ENCODE peak calls at places on chromosomes 13 and 19, in nine cellular contexts. S, P, N, Q, L, G, D, J and C are unnamed samples.

GRCh38 chr19:38079926-38080380 is 144.1 kb downstream of the DPF1 start:
- DNase-seq in S (no peak), P (no peak), N (no peak), Q (no peak), L (no peak), G (no peak), D (no peak), J (no peak), C (no peak)

GRCh38 chr13:64154514-64154913 is 2738.9 kb upstream of the PCDH20 start:
- DNase-seq in S (no peak), P (no peak), N (no peak), Q (no peak), L (peak; percentile 4), G (no peak), D (no peak), J (no peak), C (no peak)

GRCh38 chr13:111319521-111319920 is 921 bp upstream of the TEX29 start:
- DNase-seq in S (no peak), P (no peak), N (peak; percentile 48), Q (no peak), L (no peak), G (no peak), D (no peak), J (no peak), C (no peak)

GRCh38 chr19:44142014-44142523 is 715 bp downstream of the ZNF234 start:
- DNase-seq in S (no peak), P (no peak), N (no peak), Q (no peak), L (no peak), G (no peak), D (no peak), J (no peak), C (no peak)

GRCh38 chr19:17227798-17228367 is 1.9 kb downstream of the OCEL1 start:
- DNase-seq in S (no peak), P (no peak), N (no peak), Q (no peak), L (no peak), G (no peak), D (no peak), J (no peak), C (no peak)

GRCh38 chr13:90956036-90956435 is 391.5 kb upstream of the MIR17HG start:
- DNase-seq in S (no peak), P (no peak), N (no peak), Q (no peak), L (no peak), G (no peak), D (no peak), J (no peak), C (no peak)

GRCh38 chr19:4115050-4115817 is 8.7 kb downstream of the MAP2K2 start:
- DNase-seq in S (peak; percentile 58), P (no peak), N (no peak), Q (no peak), L (no peak), G (no peak), D (no peak), J (no peak), C (no peak)

GRCh38 chr13:65540064-65540635 is 1690.0 kb downstream of the PCDH9 start:
- DNase-seq in S (no peak), P (no peak), N (no peak), Q (no peak), L (no peak), G (no peak), D (no peak), J (no peak), C (no peak)

GRCh38 chr13:94323746-94324408 is 155.6 kb downstream of the DCT start:
- DNase-seq in S (no peak), P (no peak), N (no peak), Q (no peak), L (no peak), G (no peak), D (no peak), J (no peak), C (no peak)

GRCh38 chr19:45717131-45717982 is 13.3 kb downstream of the FBXO46 start:
- DNase-seq in S (peak; percentile 99), P (peak; percentile 99), N (peak; percentile 100), Q (peak; percentile 99), L (peak; percentile 99), G (peak; percentile 98), D (peak; percentile 97), J (peak; percentile 98), C (peak; percentile 96)

GRCh38 chr13:113936166-113936565 is 37.7 kb downstream of the C13orf46 start:
- DNase-seq in S (no peak), P (no peak), N (peak; percentile 69), Q (no peak), L (no peak), G (no peak), D (no peak), J (no peak), C (no peak)

GRCh38 chr13:28819046-28819747 is 942 bp upstream of the MTUS2 start:
- DNase-seq in S (no peak), P (peak; percentile 16), N (no peak), Q (no peak), L (peak; percentile 12), G (no peak), D (no peak), J (no peak), C (no peak)

GRCh38 chr13:75132800-75133695 is 348.9 kb downstream of the TBC1D4 start:
- DNase-seq in S (no peak), P (no peak), N (no peak), Q (no peak), L (no peak), G (no peak), D (no peak), J (no peak), C (no peak)

GRCh38 chr13:24684600-24684998 is 4.4 kb downstream of the ATP12A start:
- DNase-seq in S (no peak), P (no peak), N (no peak), Q (no peak), L (no peak), G (no peak), D (no peak), J (no peak), C (no peak)

GRCh38 chr19:2747349-2747748 is 7.5 kb upstream of the SLC39A3 start:
- DNase-seq in S (no peak), P (no peak), N (no peak), Q (no peak), L (no peak), G (no peak), D (no peak), J (no peak), C (no peak)

DNA sequence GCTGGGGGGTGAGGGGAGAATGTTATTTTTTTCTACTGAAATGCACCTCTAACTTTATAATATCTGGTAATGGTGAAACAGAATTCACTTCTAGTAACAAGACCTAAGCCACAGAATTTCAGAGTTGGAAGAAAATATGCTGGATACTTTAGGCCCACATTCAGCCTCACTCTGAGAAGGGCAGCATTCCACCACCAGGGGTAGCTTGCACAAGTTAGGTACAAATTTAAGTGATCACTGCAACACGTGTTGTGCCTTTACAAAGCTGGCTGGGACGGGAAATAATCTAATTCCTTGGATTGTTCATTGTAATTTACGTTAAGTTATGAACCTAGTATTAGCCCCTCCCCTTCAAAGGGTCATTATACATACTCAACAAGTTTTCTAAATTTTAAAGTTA is 192.3 kb downstream of the RGCC start:
- DNase-seq in S (no peak), P (peak; percentile 21), N (no peak), Q (no peak), L (peak; percentile 45), G (no peak), D (no peak), J (no peak), C (no peak)
- TF ChIP-seq CTCF in S (no peak), P (no peak), N (no peak), Q (no peak), L (peak; percentile 47), G (peak; percentile 51), D (no peak), J (no peak), C (no peak)

GRCh38 chr19:41449865-41450178 is 6.9 kb downstream of the ERICH4 start:
- DNase-seq in S (no peak), P (no peak), N (no peak), Q (no peak), L (no peak), G (no peak), D (no peak), J (no peak), C (no peak)

GRCh38 chr19:41449079-41449864 is 6.3 kb downstream of the ERICH4 start:
- DNase-seq in S (peak; percentile 77), P (peak; percentile 89), N (peak; percentile 81), Q (peak; percentile 79), L (peak; percentile 85), G (peak; percentile 78), D (no peak), J (peak; percentile 53), C (peak; percentile 50)

GRCh38 chr19:41445575-41445974 is 2.6 kb downstream of the ERICH4 start:
- DNase-seq in S (no peak), P (no peak), N (no peak), Q (peak; percentile 12), L (no peak), G (no peak), D (no peak), J (no peak), C (no peak)

GRCh38 chr19:41443813-41444455 is 978 bp downstream of the ERICH4 start:
- DNase-seq in S (no peak), P (no peak), N (no peak), Q (peak; percentile 43), L (no peak), G (no peak), D (no peak), J (no peak), C (no peak)

DNA sequence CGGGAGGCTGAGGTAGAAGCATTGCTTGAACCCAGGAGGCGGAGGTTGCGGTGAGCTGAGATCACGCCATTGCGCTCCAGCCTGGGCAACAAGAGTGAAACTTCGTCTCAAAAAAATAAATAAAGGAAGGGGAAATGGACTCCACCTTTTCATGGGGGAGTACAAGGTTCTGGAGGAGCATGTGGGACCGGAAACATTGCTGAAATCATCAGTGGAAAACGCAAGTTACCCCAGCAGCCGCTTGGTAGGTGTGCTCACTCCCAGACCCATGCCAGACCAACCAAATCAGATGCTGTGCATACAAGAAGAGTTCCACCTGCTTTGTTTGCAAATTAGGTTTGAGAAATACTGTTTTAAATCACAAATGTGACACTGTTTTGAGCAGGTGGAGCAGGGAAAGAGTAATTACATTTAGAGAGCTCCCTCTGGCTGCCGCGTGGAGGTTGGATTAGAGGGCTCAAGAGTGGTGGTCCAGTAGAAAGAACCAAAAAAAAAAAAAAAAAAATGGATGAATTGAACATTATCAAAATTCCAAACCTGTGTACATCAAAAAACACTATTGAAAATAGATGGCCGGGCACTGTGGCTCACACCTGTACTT is 4.9 kb downstream of the ERICH4 start:
- DNase-seq in S (no peak), P (no peak), N (no peak), Q (no peak), L (no peak), G (no peak), D (no peak), J (no peak), C (no peak)
- TF ChIP-seq CTCF in S (no peak), P (no peak), N (no peak), Q (no peak), L (no peak), G (no peak), D (no peak), J (no peak), C (no peak)

GRCh38 chr19:1285737-1286360 is at the start of gene EFNA2:
- DNase-seq in S (no peak), P (no peak), N (no peak), Q (no peak), L (no peak), G (no peak), D (no peak), J (no peak), C (no peak)
- TF ChIP-seq CTCF in S (no peak), P (no peak), N (no peak), Q (no peak), L (no peak), G (no peak), D (no peak), J (no peak), C (no peak)

GRCh38 chr19:49862411-49863253 is 4.7 kb downstream of the PNKP start:
- DNase-seq in S (no peak), P (peak; percentile 83), N (no peak), Q (no peak), L (peak; percentile 70), G (no peak), D (no peak), J (no peak), C (no peak)
- TF ChIP-seq CTCF in S (no peak), P (no peak), N (no peak), Q (no peak), L (peak; percentile 39), G (peak; percentile 31), D (no peak), J (no peak), C (no peak)